ENCODE peak calls at places on chromosomes 6 and 20, in four cellular contexts. J, S, D and Y are unnamed samples.

GRCh38 chr6:38346291-38347079 is 293.2 kb downstream of the BTBD9 start:
- DNase-seq in J (no peak), S (no peak), D (no peak), Y (no peak)

GRCh38 chr6:51323056-51323455 is 504.4 kb downstream of the TFAP2B start:
- DNase-seq in J (no peak), S (no peak), D (no peak), Y (no peak)

GRCh38 chr20:38147166-38147565 is 17.9 kb downstream of the TGM2 start:
- DNase-seq in J (no peak), S (no peak), D (no peak), Y (no peak)

GRCh38 chr20:44632103-44632752 is 19.3 kb downstream of the ADA start:
- DNase-seq in J (no peak), S (no peak), D (no peak), Y (no peak)

GRCh38 chr6:84447651-84448050 is 220.2 kb upstream of the CEP162 start:
- DNase-seq in J (no peak), S (no peak), D (no peak), Y (no peak)

GRCh38 chr20:53899351-53900167 is 170.8 kb downstream of the BCAS1 start:
- DNase-seq in J (peak; percentile 77), S (peak; percentile 19), D (peak; percentile 46), Y (no peak)

GRCh38 chr6:69732640-69733039 is 64.2 kb downstream of the LMBRD1 start:
- DNase-seq in J (peak; percentile 3), S (no peak), D (peak; percentile 23), Y (peak; percentile 28)

GRCh38 chr6:117441824-117442264 is 16.1 kb upstream of the ROS1 start:
- DNase-seq in J (no peak), S (no peak), D (no peak), Y (no peak)

GRCh38 chr20:3158968-3159431 is 665 bp downstream of the FASTKD5 start:
- DNase-seq in J (no peak), S (no peak), D (no peak), Y (peak; percentile 31)

GRCh38 chr20:35320396-35321126 is 28.3 kb upstream of the FAM83C start:
- DNase-seq in J (no peak), S (no peak), D (no peak), Y (no peak)

GRCh38 chr20:17859002-17859615 is 109.5 kb downstream of the SNX5 start:
- DNase-seq in J (peak; percentile 49), S (no peak), D (peak; percentile 46), Y (peak; percentile 34)

GRCh38 chr6:1614767-1615650 is 5.3 kb downstream of the FOXC1 start:
- DNase-seq in J (no peak), S (no peak), D (peak; percentile 87), Y (peak; percentile 84)

GRCh38 chr20:59835057-59835447 is 98.4 kb downstream of the SYCP2 start:
- DNase-seq in J (no peak), S (peak; percentile 57), D (no peak), Y (no peak)

GRCh38 chr6:144066255-144066654 is 29.1 kb downstream of the SF3B5 start:
- DNase-seq in J (no peak), S (no peak), D (no peak), Y (no peak)

GRCh38 chr20:60262967-60263603 is 304.9 kb downstream of the CDH26 start:
- DNase-seq in J (no peak), S (no peak), D (peak; percentile 54), Y (peak; percentile 43)

GRCh38 chr20:46928580-46929132 is 34.0 kb downstream of the EYA2 start:
- DNase-seq in J (no peak), S (no peak), D (no peak), Y (no peak)